ENCODE peak calls at places on chromosomes 7 and 10, in ten cellular contexts. I, T, X, G, K, B, Z, O, Y and A are unnamed samples.

GRCh38 chr10:113480828-113481502 is 71.9 kb upstream of the HABP2 start:
- DNase-seq in Y (no peak), Z (no peak), B (no peak), X (no peak), K (no peak), I (no peak), O (no peak), T (no peak), G (no peak), A (no peak)

GRCh38 chr10:51092402-51092801 is 18.1 kb downstream of the PRKG1 start:
- DNase-seq in I (peak; percentile 41), X (peak; percentile 13), Z (no peak), O (no peak), K (no peak), T (no peak), B (peak; percentile 80), Y (peak; percentile 28), G (no peak), A (no peak)

GRCh38 chr7:2120251-2120660 is 112.5 kb downstream of the MAD1L1 start:
- DNase-seq in T (peak; percentile 48), I (no peak), Z (peak; percentile 12), X (no peak), G (no peak), B (no peak), Y (no peak), K (no peak), O (no peak), A (no peak)

GRCh38 chr10:6211341-6212265 is 8.9 kb downstream of the PFKFB3 start:
- DNase-seq in K (no peak), I (peak; percentile 73), Y (no peak), Z (no peak), T (no peak), G (peak; percentile 19), X (no peak), B (peak; percentile 61), O (peak; percentile 70), A (no peak)

GRCh38 chr10:102580230-102580629 is 64.0 kb upstream of the TRIM8 start:
- DNase-seq in B (no peak), Z (no peak), T (no peak), O (no peak), K (no peak), Y (no peak), G (no peak), I (no peak), X (no peak), A (no peak)

GRCh38 chr10:131277969-131278368 is 33.6 kb downstream of the TCERG1L start:
- DNase-seq in T (no peak), O (no peak), K (no peak), Z (no peak), G (no peak), X (no peak), B (no peak), Y (no peak), I (no peak), A (no peak)

GRCh38 chr7:50679218-50680007 is 103.3 kb downstream of the GRB10 start:
- DNase-seq in G (peak; percentile 77), O (peak; percentile 74), T (no peak), K (no peak), Y (peak; percentile 71), B (no peak), X (peak; percentile 84), Z (no peak), I (peak; percentile 57), A (peak; percentile 17)

GRCh38 chr7:137399827-137400823 is 56.6 kb upstream of the PTN start:
- DNase-seq in G (peak; percentile 18), T (no peak), O (no peak), B (no peak), X (no peak), I (peak; percentile 44), Z (no peak), K (no peak), Y (peak; percentile 59), A (no peak)

GRCh38 chr10:30784896-30785605 is 155.5 kb upstream of the LYZL2 start:
- DNase-seq in X (no peak), Z (peak; percentile 21), I (peak; percentile 71), G (peak; percentile 40), B (peak; percentile 84), K (no peak), O (peak; percentile 88), T (no peak), Y (peak; percentile 49), A (peak; percentile 14)

GRCh38 chr7:30474893-30475292 is 3.7 kb downstream of the NOD1 start:
- DNase-seq in O (no peak), Z (no peak), I (peak; percentile 97), B (no peak), G (no peak), X (no peak), Y (peak; percentile 67), K (no peak), T (no peak), A (no peak)

GRCh38 chr7:37027557-37028341 is 303.5 kb upstream of the AOAH start:
- DNase-seq in O (no peak), B (no peak), I (no peak), Y (no peak), G (peak; percentile 61), K (no peak), Z (no peak), T (no peak), X (no peak), A (no peak)

GRCh38 chr7:139673230-139673629 is 104.6 kb downstream of the HIPK2 start:
- DNase-seq in Y (no peak), O (no peak), G (no peak), B (no peak), K (no peak), I (no peak), T (no peak), Z (no peak), X (peak; percentile 9), A (no peak)